ENCODE peak calls at places on chromosomes 12 and 14, in nine cellular contexts. K is body of pancreas, H is psoas muscle, F is PC-3, P is H9, Z is A549, C is osteoblast, E is esophagus muscularis mucosa, A is thoracic aorta. N is an unnamed sample.
A peak's percentile ranks its signal among the peaks of the same experiment; 100 is the strongest.

GRCh38 chr14:75579882-75580281 is 1.5 kb downstream of the FLVCR2 start:
- DNase-seq in A (no peak), H (no peak), C (no peak), F (no peak), E (no peak), P (no peak), Z (no peak), K (no peak), N (no peak)

GRCh38 chr14:25050494-25051170 is 685 bp upstream of the STXBP6 start:
- DNase-seq in Z (no peak), C (peak; percentile 80), K (peak; percentile 26), P (no peak), H (no peak), F (peak; percentile 38), A (no peak), E (no peak), N (no peak)

GRCh38 chr12:99453831-99454538 is 193.6 kb upstream of the GARIN6 start:
- DNase-seq in H (no peak), E (no peak), P (no peak), K (no peak), F (no peak), Z (no peak), C (no peak), A (no peak), N (no peak)

GRCh38 chr12:50053583-50053982 is 3.8 kb upstream of the ASIC1 start:
- DNase-seq in K (no peak), H (no peak), Z (no peak), C (peak; percentile 77), A (no peak), P (no peak), F (no peak), E (no peak), N (no peak)

GRCh38 chr14:73757876-73758391 is 43.8 kb upstream of the PNMA1 start:
- DNase-seq in E (no peak), Z (no peak), C (peak; percentile 34), K (no peak), H (no peak), P (no peak), A (no peak), F (no peak), N (no peak)

GRCh38 chr14:70213721-70214282 is 25.1 kb upstream of the SLC8A3 start:
- DNase-seq in E (no peak), P (no peak), F (no peak), H (no peak), K (no peak), Z (no peak), A (no peak), C (no peak), N (no peak)

GRCh38 chr14:72617391-72618011 is 276.4 kb downstream of the DPF3 start:
- DNase-seq in E (peak; percentile 90), K (no peak), P (no peak), A (no peak), F (no peak), Z (no peak), C (peak; percentile 76), H (peak; percentile 35), N (no peak)

GRCh38 chr14:31122098-31122611 is 85.4 kb downstream of the HECTD1 start:
- DNase-seq in H (no peak), Z (no peak), F (no peak), P (no peak), C (no peak), K (no peak), E (no peak), A (no peak), N (no peak)

GRCh38 chr14:94341654-94342333 is 18.7 kb upstream of the SERPINA6 start:
- DNase-seq in P (no peak), E (no peak), H (no peak), A (no peak), K (no peak), Z (no peak), C (peak; percentile 79), F (peak; percentile 4), N (no peak)

GRCh38 chr14:58808828-58809227 is 171.1 kb downstream of the DACT1 start:
- DNase-seq in E (peak; percentile 78), A (no peak), K (peak; percentile 45), H (no peak), F (peak; percentile 87), C (no peak), P (no peak), Z (no peak), N (no peak)

GRCh38 chr12:123934829-123935228 is 37.8 kb downstream of the CCDC92 start:
- DNase-seq in C (no peak), H (no peak), E (no peak), K (no peak), A (no peak), Z (no peak), F (no peak), P (no peak), N (no peak)

GRCh38 chr12:120252071-120252906 is 13.2 kb downstream of the PXN start:
- DNase-seq in E (no peak), P (no peak), F (no peak), K (peak; percentile 63), C (no peak), Z (no peak), A (no peak), H (no peak), N (no peak)

GRCh38 chr14:42224053-42224888 is 617.6 kb downstream of the LRFN5 start:
- DNase-seq in P (peak; percentile 61), Z (peak; percentile 19), H (peak; percentile 24), K (peak; percentile 59), A (peak; percentile 9), F (peak; percentile 90), E (no peak), C (peak; percentile 10), N (peak; percentile 63)

GRCh38 chr14:39733741-39734140 is 301.5 kb upstream of the FBXO33 start:
- DNase-seq in F (no peak), P (no peak), C (no peak), K (no peak), A (no peak), E (no peak), Z (no peak), H (no peak), N (no peak)

GRCh38 chr12:490260-490659 is 30.5 kb downstream of the B4GALNT3 start:
- DNase-seq in A (no peak), C (no peak), K (no peak), H (no peak), Z (no peak), E (no peak), P (no peak), F (peak; percentile 5), N (peak; percentile 1)

GRCh38 chr14:69886843-69887242 is 7.6 kb downstream of the SMOC1 start:
- DNase-seq in C (peak; percentile 89), F (peak; percentile 6), K (no peak), E (no peak), H (no peak), P (no peak), A (no peak), Z (no peak), N (no peak)

GRCh38 chr14:20274062-20274461 is 31.7 kb downstream of the TTC5 start:
- DNase-seq in K (no peak), E (no peak), Z (no peak), F (no peak), H (no peak), P (no peak), A (no peak), C (no peak), N (no peak)
- H3K9me3 ChIP-seq in K (peaks cover 11% of the 10 kb centered on the region), E (no peaks in the 10 kb centered on the region), Z (peaks cover 26% of the 10 kb centered on the region), F (no peaks in the 10 kb centered on the region), H (peaks cover 5% of the 10 kb centered on the region), P (peaks cover 16% of the 10 kb centered on the region), A (no peaks in the 10 kb centered on the region), C (no peaks in the 10 kb centered on the region), N (peaks cover 26% of the 10 kb centered on the region)

DNA sequence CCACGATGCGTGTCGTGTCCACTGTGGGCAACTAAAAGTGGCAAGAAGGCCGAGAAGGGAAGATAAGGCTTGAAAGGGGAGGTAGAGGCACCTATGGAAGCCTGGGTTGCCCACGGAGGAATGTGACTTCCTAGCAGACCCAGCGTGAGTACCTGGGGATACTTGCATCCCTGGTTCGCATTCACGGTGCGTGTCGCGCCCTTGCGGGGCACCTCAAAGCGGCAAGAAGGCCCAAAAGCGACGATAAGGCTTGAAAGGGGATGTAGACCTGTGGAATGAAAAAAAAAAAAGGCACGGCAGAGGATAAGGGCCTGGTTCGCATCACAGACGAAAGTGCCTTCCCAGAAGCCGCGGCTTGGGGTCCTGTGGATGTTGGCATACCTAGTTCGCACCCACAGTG is 282.9 kb downstream of the ALG10 start:
- DNase-seq in H (no peak), K (no peak), A (no peak), Z (no peak), F (no peak), C (no peak), E (no peak), P (no peak), N (no peak)
- H3K9me3 ChIP-seq in H (no peaks in the 10 kb centered on the region), K (peaks cover 34% of the 10 kb centered on the region), A (no peaks in the 10 kb centered on the region), Z (no peaks in the 10 kb centered on the region), F (no peaks in the 10 kb centered on the region), C (no peaks in the 10 kb centered on the region), E (no peaks in the 10 kb centered on the region), P (peaks cover 70% of the 10 kb centered on the region), N (peaks cover 24% of the 10 kb centered on the region)

DNA sequence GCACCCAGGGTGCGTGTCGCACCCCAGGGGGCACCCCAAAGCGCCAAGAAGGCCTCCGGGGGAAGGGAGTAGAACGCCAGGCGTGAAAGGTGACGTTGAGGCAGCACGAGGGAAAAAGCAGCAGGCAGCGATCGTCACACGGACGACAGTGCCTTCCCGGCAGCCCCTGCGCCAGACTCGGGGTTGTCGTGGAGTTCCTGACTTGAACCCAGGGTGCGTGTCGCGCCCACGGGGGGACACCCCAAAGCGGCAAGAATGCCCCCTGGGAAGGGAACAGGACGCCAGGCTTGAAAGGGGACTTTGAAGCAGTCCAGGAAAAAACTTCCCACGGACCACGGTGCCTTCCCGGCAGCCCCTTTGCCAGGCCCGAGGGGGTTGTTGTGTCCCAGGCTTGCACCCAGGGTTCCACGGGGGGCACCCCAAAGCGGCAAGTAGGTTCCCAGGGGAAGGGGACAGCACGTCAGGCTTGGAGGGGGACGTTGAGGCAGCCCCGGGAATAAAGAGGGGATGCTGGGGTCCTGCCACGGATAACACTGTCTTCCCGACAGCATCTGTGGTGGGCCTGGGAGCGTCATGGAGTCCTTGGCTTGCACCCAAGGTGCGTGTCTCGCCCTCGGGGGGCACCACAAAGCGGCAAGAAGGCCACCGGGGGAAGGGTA is 159.2 kb upstream of the ALG10B start:
- DNase-seq in K (no peak), C (no peak), H (no peak), A (no peak), F (no peak), P (peak; percentile 19), Z (no peak), E (peak; percentile 86), N (no peak)
- H3K9me3 ChIP-seq in K (no peaks in the 10 kb centered on the region), C (no peaks in the 10 kb centered on the region), H (no peaks in the 10 kb centered on the region), A (no peaks in the 10 kb centered on the region), F (no peaks in the 10 kb centered on the region), P (peaks cover 97% of the 10 kb centered on the region), Z (no peaks in the 10 kb centered on the region), E (no peaks in the 10 kb centered on the region), N (peaks cover 3% of the 10 kb centered on the region)

GRCh38 chr14:52010173-52010693 is 20.9 kb downstream of the RTRAF start:
- DNase-seq in C (no peak), A (no peak), E (no peak), H (no peak), K (no peak), P (no peak), Z (no peak), F (no peak), N (no peak)
- H3K9me3 ChIP-seq in C (no peaks in the 10 kb centered on the region), A (no peaks in the 10 kb centered on the region), E (no peaks in the 10 kb centered on the region), H (no peaks in the 10 kb centered on the region), K (no peaks in the 10 kb centered on the region), P (no peaks in the 10 kb centered on the region), Z (no peaks in the 10 kb centered on the region), F (no peaks in the 10 kb centered on the region), N (no peaks in the 10 kb centered on the region)

DNA sequence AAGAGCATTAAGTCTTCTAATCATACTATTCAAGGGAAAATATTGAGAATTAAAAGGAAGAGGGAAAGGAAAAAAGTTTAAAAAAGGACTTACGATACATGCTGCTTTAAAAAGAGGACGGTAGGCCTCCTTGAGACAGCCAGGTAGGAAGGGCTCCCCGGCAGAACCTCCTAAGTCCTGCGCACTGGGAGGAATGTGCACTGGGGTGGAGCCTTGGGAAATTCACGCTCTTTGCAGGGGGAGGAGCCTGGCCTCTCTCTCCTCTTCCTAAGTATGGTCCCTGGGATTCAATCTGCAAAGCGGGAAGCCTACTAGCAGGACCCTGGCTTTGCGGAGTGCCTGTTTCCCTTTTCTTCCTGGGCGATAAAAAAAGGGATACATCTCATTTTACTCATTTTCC is 553.0 kb downstream of the RPS29 start:
- DNase-seq in F (no peak), E (no peak), H (no peak), C (no peak), A (no peak), K (no peak), Z (no peak), P (peak; percentile 41), N (no peak)
- H3K9me3 ChIP-seq in F (peaks cover 1% of the 10 kb centered on the region), E (no peaks in the 10 kb centered on the region), H (no peaks in the 10 kb centered on the region), C (no peaks in the 10 kb centered on the region), A (no peaks in the 10 kb centered on the region), K (no peaks in the 10 kb centered on the region), Z (no peaks in the 10 kb centered on the region), P (no peaks in the 10 kb centered on the region), N (no peaks in the 10 kb centered on the region)

N was measured in Caco-2.